ENCODE peak calls at places on chromosomes 5 and 9, in ten cellular contexts. F is fibroblast of mammary gland, Z is transverse colon, C is AG09309, U is cardiac muscle cell, Y is heart right ventricle, B is GM12864, G is astrocyte of the cerebellum, X is GM12865, E is fibroblast of pulmonary artery. R is an unnamed sample.
A peak's percentile ranks its signal among the peaks of the same experiment; 100 is the strongest.

GRCh38 chr5:83487155-83487554 is 15.6 kb downstream of the VCAN start:
- DNase-seq in F (no peak), Z (no peak), C (no peak), U (no peak), Y (no peak), B (no peak), G (no peak), X (no peak), E (no peak), R (no peak)

GRCh38 chr5:90983748-90984147 is 399.4 kb downstream of the ARRDC3 start:
- DNase-seq in F (no peak), Z (no peak), C (no peak), U (no peak), Y (no peak), B (no peak), G (no peak), X (no peak), E (no peak), R (no peak)

GRCh38 chr9:18825775-18826174 is 207.2 kb downstream of the SAXO1 start:
- DNase-seq in F (no peak), Z (no peak), C (no peak), U (no peak), Y (no peak), B (no peak), G (no peak), X (no peak), E (no peak), R (no peak)

GRCh38 chr5:60652206-60652605 is 47.8 kb downstream of the DEPDC1B start:
- DNase-seq in F (peak; percentile 97), Z (no peak), C (peak; percentile 79), U (peak; percentile 91), Y (no peak), B (no peak), G (peak; percentile 73), X (no peak), E (peak; percentile 91), R (peak; percentile 71)

GRCh38 chr9:28774433-28775029 is 1201.2 kb upstream of the C9orf72 start:
- DNase-seq in F (peak; percentile 49), Z (no peak), C (no peak), U (peak; percentile 40), Y (no peak), B (no peak), G (peak; percentile 24), X (peak; percentile 22), E (peak; percentile 62), R (no peak)

GRCh38 chr5:160171656-160172055 is 52.4 kb upstream of the PWWP2A start:
- DNase-seq in F (peak; percentile 60), Z (no peak), C (no peak), U (peak; percentile 67), Y (peak; percentile 19), B (no peak), G (no peak), X (no peak), E (peak; percentile 60), R (no peak)

GRCh38 chr9:113154471-113154870 is 3.7 kb downstream of the SLC31A2 start:
- DNase-seq in F (peak; percentile 87), Z (no peak), C (peak; percentile 35), U (peak; percentile 50), Y (no peak), B (no peak), G (peak; percentile 36), X (no peak), E (peak; percentile 26), R (no peak)

GRCh38 chr5:58505502-58505901 is 14.3 kb downstream of the GAPT start:
- DNase-seq in F (no peak), Z (no peak), C (no peak), U (no peak), Y (no peak), B (no peak), G (no peak), X (no peak), E (no peak), R (no peak)

GRCh38 chr5:102863764-102864560 is 108.9 kb downstream of the PAM start:
- DNase-seq in F (peak; percentile 6), Z (no peak), C (no peak), U (no peak), Y (no peak), B (no peak), G (no peak), X (no peak), E (no peak), R (no peak)

GRCh38 chr5:68587181-68587580 is 371.6 kb downstream of the PIK3R1 start:
- DNase-seq in F (peak; percentile 18), Z (no peak), C (peak; percentile 66), U (no peak), Y (no peak), B (no peak), G (no peak), X (no peak), E (no peak), R (no peak)

GRCh38 chr5:54769072-54769471 is 216.3 kb downstream of the ESM1 start:
- DNase-seq in F (no peak), Z (no peak), C (no peak), U (no peak), Y (no peak), B (no peak), G (no peak), X (no peak), E (no peak), R (no peak)

GRCh38 chr9:110659891-110660541 is 8.6 kb upstream of the MUSK start:
- DNase-seq in F (peak; percentile 89), Z (no peak), C (peak; percentile 55), U (no peak), Y (no peak), B (no peak), G (no peak), X (no peak), E (no peak), R (peak; percentile 38)

GRCh38 chr9:110123364-110124095 is 84.4 kb downstream of the C9orf152 start:
- DNase-seq in F (peak; percentile 83), Z (no peak), C (no peak), U (no peak), Y (no peak), B (no peak), G (no peak), X (no peak), E (no peak), R (no peak)

GRCh38 chr5:75053286-75054109 is 1.1 kb upstream of the GCNT4 start:
- DNase-seq in F (peak; percentile 83), Z (peak; percentile 63), C (peak; percentile 41), U (peak; percentile 88), Y (peak; percentile 46), B (no peak), G (no peak), X (peak; percentile 52), E (peak; percentile 74), R (no peak)
- TF ChIP-seq CTCF in F (no peak), Z (no peak), C (peak; percentile 5), U (peak; percentile 13), Y (no peak), B (peak; percentile 3), G (no peak), X (no peak), E (no peak), R (peak; percentile 14)

GRCh38 chr5:156597276-156597675 is 252.8 kb upstream of the PPP1R2B start:
- DNase-seq in F (no peak), Z (no peak), C (no peak), U (no peak), Y (no peak), B (no peak), G (no peak), X (no peak), E (no peak), R (no peak)

GRCh38 chr5:156589859-156590216 is 260.3 kb upstream of the PPP1R2B start:
- DNase-seq in F (no peak), Z (no peak), C (no peak), U (no peak), Y (no peak), B (no peak), G (no peak), X (no peak), E (no peak), R (no peak)

GRCh38 chr5:156593546-156593945 is 256.5 kb upstream of the PPP1R2B start:
- DNase-seq in F (no peak), Z (no peak), C (no peak), U (no peak), Y (no peak), B (no peak), G (no peak), X (no peak), E (no peak), R (no peak)

GRCh38 chr5:156594406-156594805 is 255.7 kb upstream of the PPP1R2B start:
- DNase-seq in F (no peak), Z (no peak), C (no peak), U (no peak), Y (no peak), B (no peak), G (no peak), X (no peak), E (no peak), R (no peak)

DNA sequence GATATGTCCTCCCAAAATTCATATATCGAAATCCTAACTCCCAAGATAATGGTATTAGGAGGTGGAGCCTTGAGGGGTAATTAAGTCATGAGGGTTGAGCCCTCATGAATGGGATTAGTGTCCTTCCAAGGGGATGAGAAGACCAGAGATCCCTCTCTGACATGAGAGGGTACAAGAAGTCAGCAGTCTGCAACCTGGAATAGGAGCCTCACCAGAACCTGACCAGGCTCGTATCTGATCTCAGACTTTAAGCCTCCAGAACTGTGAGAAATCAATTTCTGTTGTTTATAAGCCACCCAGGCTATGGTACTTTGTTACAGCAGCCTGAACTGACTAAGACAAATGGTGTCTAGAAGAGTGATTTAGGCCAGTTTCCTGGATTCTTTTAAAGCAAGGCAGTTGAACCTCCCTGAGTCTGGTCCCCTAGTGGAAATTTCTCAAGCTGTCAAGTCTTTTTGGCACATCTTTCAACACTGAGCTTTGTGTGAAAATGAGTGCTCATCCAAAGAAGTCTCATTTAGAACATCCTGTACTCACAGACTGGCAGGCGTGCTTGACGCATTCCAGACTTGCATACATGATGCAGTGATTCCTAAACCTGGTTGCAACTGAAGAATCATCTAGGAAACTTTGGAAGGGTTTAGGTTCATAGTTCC is 254.8 kb upstream of the PPP1R2B start:
- DNase-seq in F (peak; percentile 58), Z (no peak), C (no peak), U (peak; percentile 3), Y (peak; percentile 62), B (no peak), G (no peak), X (no peak), E (peak; percentile 3), R (no peak)
- TF ChIP-seq CTCF in F (no peak), Z (no peak), C (no peak), U (no peak), Y (no peak), B (no peak), G (no peak), X (no peak), E (no peak), R (no peak)

GRCh38 chr9:81465468-81466002 is 223.8 kb downstream of the TLE1 start:
- DNase-seq in F (no peak), Z (no peak), C (no peak), U (peak; percentile 19), Y (no peak), B (no peak), G (no peak), X (peak; percentile 1), E (no peak), R (no peak)
- TF ChIP-seq CTCF in F (no peak), Z (no peak), C (peak; percentile 7), U (peak; percentile 12), Y (peak; percentile 28), B (no peak), G (peak; percentile 8), X (no peak), E (no peak), R (no peak)

DNA sequence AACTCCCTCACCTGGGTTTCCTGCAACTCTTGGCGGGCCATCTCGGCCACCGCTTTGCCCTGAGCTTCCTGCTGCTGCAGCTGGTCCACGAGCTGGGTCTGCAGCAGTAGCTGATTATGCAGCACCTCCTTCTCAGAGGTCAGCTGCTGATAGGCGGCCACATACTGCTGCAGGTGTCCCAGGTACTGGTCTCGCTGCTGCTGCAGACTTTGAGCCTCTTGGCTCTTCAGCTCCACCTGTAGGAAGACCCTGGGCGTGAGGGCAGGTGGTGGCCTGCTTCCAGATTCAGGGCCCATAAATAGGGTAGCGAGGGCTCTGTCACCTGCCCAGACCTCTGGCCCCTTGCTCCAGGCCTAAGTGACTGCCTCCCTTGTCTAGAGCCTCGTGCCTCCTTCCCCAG is 16.7 kb downstream of the GOLGA2 start:
- DNase-seq in F (no peak), Z (no peak), C (no peak), U (no peak), Y (no peak), B (no peak), G (no peak), X (no peak), E (no peak), R (no peak)
- TF ChIP-seq CTCF in F (no peak), Z (no peak), C (no peak), U (no peak), Y (no peak), B (no peak), G (no peak), X (no peak), E (no peak), R (no peak)

R was measured in AG09319.